ENCODE peak calls at places on chromosome 11, in five cellular contexts. D is thoracic aorta, T is psoas muscle, N is spleen, B is transverse colon. Q is an unnamed sample.

GRCh38 chr11:3859373-3859881 is 4.0 kb downstream of the STIM1 start:
- DNase-seq in T (peak; percentile 70), D (no peak), N (peak; percentile 81), B (peak; percentile 54), Q (no peak)

GRCh38 chr11:8652140-8652539 is 30.3 kb downstream of the TRIM66 start:
- DNase-seq in N (no peak), D (no peak), T (no peak), B (no peak), Q (peak; percentile 90)

GRCh38 chr11:14075118-14075601 is 112.6 kb downstream of the SPON1 start:
- DNase-seq in N (no peak), B (no peak), T (no peak), D (no peak), Q (peak; percentile 10)

GRCh38 chr11:111403021-111403725 is 24.1 kb upstream of the POU2AF1 start:
- DNase-seq in N (no peak), T (no peak), D (no peak), B (no peak), Q (no peak)

GRCh38 chr11:47466701-47467250 is 17.8 kb upstream of the RAPSN start:
- DNase-seq in B (peak; percentile 46), N (peak; percentile 77), D (no peak), T (peak; percentile 33), Q (no peak)

GRCh38 chr11:77590194-77590591 is 440 bp downstream of the AQP11 start:
- DNase-seq in N (no peak), B (peak; percentile 57), T (no peak), D (no peak), Q (no peak)

GRCh38 chr11:123203934-123204333 is 8.9 kb upstream of the CLMP start:
- DNase-seq in N (no peak), T (no peak), B (no peak), D (no peak), Q (no peak)

GRCh38 chr11:131504199-131504949 is 134.0 kb downstream of the NTM start:
- DNase-seq in T (no peak), N (no peak), B (no peak), D (no peak), Q (no peak)

GRCh38 chr11:95140397-95141030 is 50.9 kb downstream of the ENDOD1 start:
- DNase-seq in D (no peak), T (no peak), N (no peak), B (no peak), Q (no peak)

DNA sequence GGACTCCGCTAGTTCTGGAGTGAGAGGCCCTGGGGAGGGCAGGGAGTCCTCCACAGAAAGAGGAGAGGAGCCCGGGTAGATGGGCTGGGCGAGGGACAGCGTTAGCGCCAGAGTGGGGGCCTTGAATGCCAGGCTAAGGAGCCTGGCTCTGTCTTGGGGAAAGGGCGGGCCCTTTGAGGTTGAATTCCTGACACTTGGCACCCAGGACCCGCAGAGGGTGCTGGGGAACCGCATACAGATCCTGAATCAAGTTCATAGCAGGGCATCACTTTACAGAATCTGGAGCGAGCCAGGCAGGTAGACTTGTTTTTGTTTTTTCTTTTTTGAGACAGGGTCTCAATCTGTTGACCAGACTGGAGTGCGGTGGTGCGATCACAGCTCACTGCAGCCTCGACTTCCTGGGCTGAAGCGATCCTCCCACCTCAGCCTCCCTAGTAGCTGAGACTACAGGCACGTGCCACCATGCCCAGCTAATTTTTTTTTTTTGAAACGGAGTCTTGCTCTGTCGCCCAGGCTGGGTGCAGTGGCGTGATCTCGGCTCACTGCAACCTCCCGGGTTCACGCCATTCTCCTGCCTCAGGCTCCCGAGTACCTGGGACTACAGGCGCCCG is 6.0 kb downstream of the CARNS1 start:
- DNase-seq in B (no peak), T (no peak), N (no peak), D (no peak), Q (no peak)
- H3K4me3 ChIP-seq in B (peak overlapping the region; percentile 79), T (peak overlapping the region; percentile 68), N (peak overlapping the region; percentile 55), D (peak overlapping the region; percentile 81), Q (peak overlapping the region; percentile 21)

GRCh38 chr11:121414141-121414918 is 37.8 kb upstream of the SORL1 start:
- DNase-seq in B (no peak), T (no peak), D (no peak), N (no peak), Q (no peak)
- H3K4me3 ChIP-seq in B (no peak overlapping the region), T (no peak overlapping the region), D (no peak overlapping the region), N (no peak overlapping the region), Q (no peak overlapping the region)

GRCh38 chr11:35163209-35163608 is 24.2 kb downstream of the CD44 start:
- DNase-seq in B (no peak), T (no peak), D (no peak), N (no peak), Q (no peak)

GRCh38 chr11:35165416-35166368 is 26.7 kb downstream of the CD44 start:
- DNase-seq in N (peak; percentile 84), B (peak; percentile 73), D (no peak), T (no peak), Q (peak; percentile 71)

GRCh38 chr11:35162795-35163194 is 23.8 kb downstream of the CD44 start:
- DNase-seq in D (no peak), N (no peak), B (no peak), T (no peak), Q (no peak)

GRCh38 chr11:35166369-35167360 is 27.7 kb downstream of the CD44 start:
- DNase-seq in T (peak; percentile 24), B (no peak), N (peak; percentile 78), D (peak; percentile 65), Q (peak; percentile 91)

GRCh38 chr11:35163707-35164496 is 24.9 kb downstream of the CD44 start:
- DNase-seq in T (no peak), N (no peak), D (no peak), B (no peak), Q (no peak)
- H3K4me3 ChIP-seq in T (no peak overlapping the region), N (no peak overlapping the region), D (no peak overlapping the region), B (no peak overlapping the region), Q (no peak overlapping the region)

DNA sequence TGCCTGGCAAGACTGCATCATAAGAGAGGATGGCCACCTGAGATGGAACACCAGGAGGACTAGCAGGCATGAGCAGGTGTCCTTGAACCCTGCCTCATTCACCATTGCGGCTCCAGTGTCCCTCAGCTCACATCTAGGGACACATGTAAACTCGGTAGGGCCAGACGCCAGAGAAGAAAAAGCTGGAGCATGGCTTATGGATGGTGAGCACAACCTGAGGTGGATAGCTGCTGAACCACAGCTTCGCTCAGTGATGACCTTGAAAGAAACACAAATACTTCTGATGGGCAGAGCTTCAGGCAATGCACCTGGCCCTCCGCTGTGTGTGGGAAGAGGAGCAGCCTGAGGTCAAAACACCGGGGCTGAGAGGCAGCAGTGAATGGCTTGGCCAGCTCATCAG is 89.4 kb downstream of the MYEOV start:
- DNase-seq in D (no peak), T (no peak), N (peak; percentile 46), B (no peak), Q (no peak)
- H3K4me3 ChIP-seq in D (no peak overlapping the region), T (no peak overlapping the region), N (no peak overlapping the region), B (no peak overlapping the region), Q (no peak overlapping the region)